ENCODE peak calls at places on chromosomes 1 and 21, in ten cellular contexts. J, G, N, Y, T, A, K, B, D and W are unnamed samples.

GRCh38 chr1:248841702-248842395 is 3.8 kb downstream of the ZNF672 start:
- DNase-seq in J (peak), G (no peak), N (peak), Y (peak), T (no peak), A (peak), K (peak), B (no peak), D (peak), W (no peak)

GRCh38 chr1:220952941-220953340 is 73.7 kb downstream of the HLX start:
- DNase-seq in J (no peak), G (no peak), N (no peak), Y (no peak), T (no peak), A (no peak), K (no peak), B (no peak), D (no peak), W (no peak)

GRCh38 chr1:204741440-204741839 is 55.9 kb upstream of the LRRN2 start:
- DNase-seq in J (no peak), G (no peak), N (no peak), Y (no peak), T (no peak), A (no peak), K (no peak), B (no peak), D (no peak), W (no peak)

GRCh38 chr1:83626603-83627002 is 372.3 kb downstream of the TTLL7 start:
- DNase-seq in J (no peak), G (no peak), N (no peak), Y (no peak), T (no peak), A (no peak), K (no peak), B (peak), D (peak), W (peak)

GRCh38 chr1:246280551-246280950 is 226.5 kb downstream of the SMYD3 start:
- DNase-seq in J (peak), G (no peak), N (peak), Y (no peak), T (no peak), A (no peak), K (peak), B (peak), D (no peak), W (no peak)

GRCh38 chr1:44605904-44606615 is 68.2 kb downstream of the TMEM53 start:
- DNase-seq in J (no peak), G (no peak), N (no peak), Y (no peak), T (no peak), A (no peak), K (no peak), B (no peak), D (no peak), W (no peak)

GRCh38 chr1:86380257-86380861 is 15.8 kb downstream of the ODF2L start:
- DNase-seq in J (peak), G (no peak), N (no peak), Y (peak), T (no peak), A (peak), K (peak), B (peak), D (peak), W (peak)

GRCh38 chr1:61428146-61428545 is 296.8 kb downstream of the TM2D1 start:
- DNase-seq in J (no peak), G (peak), N (no peak), Y (no peak), T (no peak), A (no peak), K (no peak), B (no peak), D (no peak), W (no peak)

GRCh38 chr1:39683591-39684312 is 7.5 kb downstream of the HPCAL4 start:
- DNase-seq in J (no peak), G (no peak), N (no peak), Y (peak), T (no peak), A (peak), K (no peak), B (no peak), D (no peak), W (no peak)

GRCh38 chr21:23160914-23161313 is 2162.7 kb downstream of the NCAM2 start:
- DNase-seq in J (no peak), G (no peak), N (no peak), Y (no peak), T (no peak), A (no peak), K (no peak), B (no peak), D (no peak), W (peak)

GRCh38 chr1:67814121-67814772 is 19.0 kb downstream of the GNG12 start:
- DNase-seq in J (no peak), G (no peak), N (no peak), Y (no peak), T (no peak), A (no peak), K (no peak), B (no peak), D (no peak), W (peak)

GRCh38 chr1:89069955-89070354 is 4.9 kb upstream of the GBP1 start:
- DNase-seq in J (peak), G (no peak), N (no peak), Y (no peak), T (no peak), A (no peak), K (no peak), B (no peak), D (no peak), W (no peak)

GRCh38 chr1:16727190-16728111 is 12.9 kb upstream of the RNU1-4 start:
- DNase-seq in J (peak), G (no peak), N (peak), Y (peak), T (no peak), A (peak), K (peak), B (no peak), D (no peak), W (peak)

GRCh38 chr1:192967901-192968300 is 91.3 kb downstream of the UCHL5 start:
- DNase-seq in J (no peak), G (no peak), N (no peak), Y (no peak), T (no peak), A (no peak), K (no peak), B (no peak), D (no peak), W (no peak)

GRCh38 chr1:80143361-80143760 is 1136.8 kb upstream of the ADGRL4 start:
- DNase-seq in J (no peak), G (no peak), N (no peak), Y (no peak), T (no peak), A (no peak), K (no peak), B (no peak), D (no peak), W (no peak)

GRCh38 chr1:246448373-246448772 is 58.7 kb downstream of the SMYD3 start:
- DNase-seq in J (no peak), G (no peak), N (no peak), Y (no peak), T (no peak), A (no peak), K (no peak), B (no peak), D (no peak), W (no peak)

GRCh38 chr1:3124246-3124645 is 55.2 kb downstream of the PRDM16 start:
- DNase-seq in J (no peak), G (no peak), N (no peak), Y (no peak), T (no peak), A (no peak), K (no peak), B (no peak), D (no peak), W (no peak)

GRCh38 chr21:18840239-18840638 is 436.7 kb upstream of the TMPRSS15 start:
- DNase-seq in J (peak), G (no peak), N (no peak), Y (no peak), T (no peak), A (peak), K (peak), B (no peak), D (no peak), W (peak)

GRCh38 chr1:206979379-206980043 is 9.3 kb upstream of the FCAMR start:
- DNase-seq in J (peak), G (no peak), N (peak), Y (no peak), T (no peak), A (peak), K (peak), B (peak), D (no peak), W (no peak)

GRCh38 chr1:163378554-163378953 is 56.8 kb downstream of the NUF2 start:
- DNase-seq in J (no peak), G (no peak), N (no peak), Y (no peak), T (no peak), A (no peak), K (no peak), B (no peak), D (no peak), W (no peak)

GRCh38 chr1:154729031-154729442 is 121.1 kb upstream of the ADAR start:
- DNase-seq in J (no peak), G (no peak), N (no peak), Y (no peak), T (no peak), A (no peak), K (no peak), B (no peak), D (no peak), W (no peak)

GRCh38 chr1:21861602-21862429 is 49.8 kb downstream of the LDLRAD2 start:
- DNase-seq in J (no peak), G (no peak), N (no peak), Y (no peak), T (no peak), A (no peak), K (peak), B (no peak), D (no peak), W (no peak)

GRCh38 chr1:12232221-12232620 is 2.4 kb downstream of the VPS13D start:
- DNase-seq in J (no peak), G (no peak), N (no peak), Y (no peak), T (no peak), A (no peak), K (no peak), B (no peak), D (no peak), W (peak)

GRCh38 chr1:53043271-53043670 is 18.7 kb upstream of the PODN start:
- DNase-seq in J (no peak), G (peak), N (no peak), Y (no peak), T (no peak), A (no peak), K (peak), B (no peak), D (no peak), W (no peak)

GRCh38 chr1:109787211-109787844 is 23.6 kb upstream of the EPS8L3 start:
- DNase-seq in J (no peak), G (no peak), N (no peak), Y (no peak), T (no peak), A (no peak), K (peak), B (no peak), D (no peak), W (no peak)

GRCh38 chr1:209805875-209806760 is at the start of gene IRF6:
- DNase-seq in J (peak), G (no peak), N (peak), Y (peak), T (peak), A (peak), K (peak), B (no peak), D (peak), W (peak)

GRCh38 chr1:110309139-110309538 is 30.0 kb upstream of the RBM15 start:
- DNase-seq in J (no peak), G (no peak), N (no peak), Y (no peak), T (no peak), A (no peak), K (peak), B (no peak), D (no peak), W (no peak)

GRCh38 chr1:228555074-228555989 is 68.2 kb downstream of the RNF187 start:
- DNase-seq in J (no peak), G (no peak), N (no peak), Y (peak), T (no peak), A (peak), K (peak), B (peak), D (no peak), W (no peak)